ENCODE peak calls at places on chromosomes 11 and 22, in nine cellular contexts. F is NCI-H2227 treated with DMSO at 0.1 percent for 48 hours; Y is skeletal muscle cell; Q is upper lobe of right lung; S is Caco-2; G is activated CD4-positive, alpha-beta T cell treated with anti-CD3 and anti-CD28 coated beads, Interleukin-2, amount 10 ng/mL, durations not matched to agents 7 days and 5 days; X is aorta; L is left ventricle myocardium superior; H is AG04450. C is an unnamed sample.

GRCh38 chr11:96037267-96037990 is 113.5 kb upstream of the MTMR2 start:
- DNase-seq in L (no peak), F (no peak), X (no peak), S (no peak), Y (no peak), G (no peak), Q (no peak), H (no peak), C (no peak)

GRCh38 chr11:84480151-84480550 is 1147.0 kb downstream of the DLG2 start:
- DNase-seq in Q (no peak), S (no peak), Y (no peak), H (no peak), G (no peak), X (no peak), F (no peak), L (no peak), C (no peak)

GRCh38 chr22:39493759-39494158 is 8.3 kb upstream of the MIEF1 start:
- DNase-seq in Q (no peak), F (no peak), H (peak; percentile 75), Y (no peak), G (no peak), X (no peak), S (no peak), L (no peak), C (no peak)

GRCh38 chr11:30017467-30017895 is 651 bp upstream of the KCNA4 start:
- DNase-seq in Y (no peak), H (no peak), X (no peak), S (no peak), Q (no peak), G (no peak), L (no peak), F (no peak), C (no peak)

GRCh38 chr11:134228625-134229024 is 4.2 kb downstream of the VPS26B start:
- DNase-seq in S (no peak), H (no peak), L (no peak), Y (peak; percentile 10), G (peak; percentile 51), X (no peak), Q (no peak), F (no peak), C (no peak)

GRCh38 chr22:42084874-42085273 is 5.4 kb downstream of the SMDT1 start:
- DNase-seq in F (no peak), X (no peak), S (no peak), Y (no peak), L (no peak), H (no peak), G (no peak), Q (no peak), C (no peak)

GRCh38 chr11:47950396-47950795 is 30.0 kb upstream of the PTPRJ start:
- DNase-seq in G (peak; percentile 84), F (no peak), X (no peak), L (no peak), H (no peak), S (no peak), Y (no peak), Q (no peak), C (peak; percentile 40)

GRCh38 chr11:70184396-70184795 is 18.7 kb upstream of the FADD start:
- DNase-seq in S (no peak), L (no peak), Q (no peak), G (no peak), H (no peak), Y (no peak), X (no peak), F (no peak), C (no peak)

GRCh38 chr22:31646186-31647019 is 15.6 kb downstream of the PISD start:
- DNase-seq in Y (peak; percentile 93), S (peak; percentile 89), F (no peak), X (no peak), G (no peak), H (peak; percentile 96), L (no peak), Q (no peak), C (peak; percentile 34)

GRCh38 chr22:45166935-45167334 is 3.2 kb downstream of the NUP50 start:
- DNase-seq in F (no peak), X (no peak), Q (no peak), H (no peak), G (no peak), Y (no peak), L (no peak), S (no peak), C (no peak)

GRCh38 chr11:3108183-3108721 is 51.0 kb upstream of the CARS1 start:
- DNase-seq in Y (no peak), L (no peak), F (no peak), G (no peak), X (peak; percentile 62), Q (peak; percentile 58), H (no peak), S (no peak), C (no peak)

GRCh38 chr11:115613986-115614625 is 109.9 kb upstream of the CADM1 start:
- DNase-seq in F (no peak), S (no peak), H (peak; percentile 59), L (no peak), Q (no peak), Y (no peak), G (no peak), X (no peak), C (no peak)

GRCh38 chr22:33811686-33812085 is 108.6 kb downstream of the LARGE1 start:
- DNase-seq in G (no peak), H (no peak), Y (peak; percentile 10), F (no peak), L (peak; percentile 47), S (no peak), Q (no peak), X (no peak), C (no peak)

C was measured in stimulated activated CD4-positive, alpha-beta T cell treated with anti-CD3 and anti-CD28 coated beads, Interleukin-12 subunit alpha, Interleukin-12 subunit beta, amount 100 ng/mL, for 4 hours.